ENCODE peak calls at places on chromosomes 12 and 14, in five cellular contexts. One of them, this sample, is unnamed.

GRCh38 chr12:9786726-9787339 is 26.1 kb upstream of the CD69 start:
- DNase-seq in trophoblast cell: no peak
- DNase-seq in H9: no peak
- DNase-seq in H1: no peak
- DNase-seq in neuronal stem cell: no peak
- DNase-seq in this sample: no peak

GRCh38 chr12:65487679-65488078 is 209.2 kb downstream of the MSRB3 start:
- DNase-seq in H1: no peak
- DNase-seq in trophoblast cell: no peak
- DNase-seq in H9: no peak
- DNase-seq in neuronal stem cell: no peak
- DNase-seq in this sample: no peak

GRCh38 chr12:104457746-104458644 is 1.2 kb downstream of the CHST11 start:
- DNase-seq in trophoblast cell: peak
- DNase-seq in H9: no peak
- DNase-seq in neuronal stem cell: no peak
- DNase-seq in H1: no peak
- DNase-seq in this sample: peak

GRCh38 chr12:77166711-77167110 is 101.3 kb upstream of the E2F7 start:
- DNase-seq in trophoblast cell: no peak
- DNase-seq in H9: no peak
- DNase-seq in neuronal stem cell: no peak
- DNase-seq in H1: no peak
- DNase-seq in this sample: no peak

GRCh38 chr14:49512147-49512551 is 74.0 kb downstream of the RPS29 start:
- DNase-seq in trophoblast cell: no peak
- DNase-seq in H9: no peak
- DNase-seq in neuronal stem cell: no peak
- DNase-seq in H1: no peak
- DNase-seq in this sample: no peak

GRCh38 chr12:62543741-62544140 is 77.1 kb downstream of the MON2 start:
- DNase-seq in H1: no peak
- DNase-seq in neuronal stem cell: no peak
- DNase-seq in H9: no peak
- DNase-seq in trophoblast cell: no peak
- DNase-seq in this sample: no peak

GRCh38 chr14:92683041-92683440 is 65.4 kb downstream of the LGMN start:
- DNase-seq in neuronal stem cell: no peak
- DNase-seq in H9: no peak
- DNase-seq in trophoblast cell: no peak
- DNase-seq in H1: no peak
- DNase-seq in this sample: no peak

GRCh38 chr14:80607430-80608200 is 333.9 kb downstream of the CEP128 start:
- DNase-seq in H1: no peak
- DNase-seq in H9: no peak
- DNase-seq in neuronal stem cell: no peak
- DNase-seq in trophoblast cell: peak
- DNase-seq in this sample: peak

GRCh38 chr14:62329427-62329826 is 567.2 kb downstream of the SNAPC1 start:
- DNase-seq in H1: no peak
- DNase-seq in trophoblast cell: no peak
- DNase-seq in neuronal stem cell: no peak
- DNase-seq in H9: no peak
- DNase-seq in this sample: peak

GRCh38 chr12:119115296-119115905 is 63.3 kb upstream of the HSPB8 start:
- DNase-seq in trophoblast cell: peak
- DNase-seq in H1: no peak
- DNase-seq in H9: peak
- DNase-seq in neuronal stem cell: peak
- DNase-seq in this sample: peak

GRCh38 chr12:47838286-47838931 is 18.7 kb upstream of the HDAC7 start:
- DNase-seq in H9: peak
- DNase-seq in neuronal stem cell: no peak
- DNase-seq in H1: no peak
- DNase-seq in trophoblast cell: no peak
- DNase-seq in this sample: peak

GRCh38 chr14:68546839-68547238 is 246.0 kb downstream of the ZFP36L1 start:
- DNase-seq in H9: no peak
- DNase-seq in trophoblast cell: peak
- DNase-seq in H1: no peak
- DNase-seq in neuronal stem cell: no peak
- DNase-seq in this sample: peak

GRCh38 chr12:119312904-119313303 is 21.6 kb upstream of the CCDC60 start:
- DNase-seq in H9: no peak
- DNase-seq in neuronal stem cell: no peak
- DNase-seq in H1: no peak
- DNase-seq in trophoblast cell: no peak
- DNase-seq in this sample: no peak

GRCh38 chr14:23078692-23079116 is 16.2 kb downstream of the ACIN1 start:
- DNase-seq in H9: no peak
- DNase-seq in trophoblast cell: peak
- DNase-seq in H1: no peak
- DNase-seq in neuronal stem cell: no peak
- DNase-seq in this sample: peak

GRCh38 chr12:8018666-8019581 is 13.6 kb upstream of the FOXJ2 start:
- DNase-seq in H1: peak
- DNase-seq in trophoblast cell: peak
- DNase-seq in H9: peak
- DNase-seq in neuronal stem cell: peak
- DNase-seq in this sample: peak

GRCh38 chr14:76775695-76776305 is 14.5 kb downstream of the VASH1 start:
- DNase-seq in neuronal stem cell: no peak
- DNase-seq in trophoblast cell: no peak
- DNase-seq in H9: peak
- DNase-seq in H1: no peak
- DNase-seq in this sample: no peak

GRCh38 chr12:21613931-21614330 is 9.3 kb upstream of the GYS2 start:
- DNase-seq in H1: no peak
- DNase-seq in neuronal stem cell: no peak
- DNase-seq in trophoblast cell: no peak
- DNase-seq in H9: no peak
- DNase-seq in this sample: no peak

GRCh38 chr12:67427336-67427735 is 158.2 kb downstream of the CAND1 start:
- DNase-seq in trophoblast cell: no peak
- DNase-seq in H1: no peak
- DNase-seq in neuronal stem cell: no peak
- DNase-seq in H9: no peak
- DNase-seq in this sample: no peak

GRCh38 chr12:51855586-51856428 is 7.3 kb upstream of the FIGNL2 start:
- DNase-seq in H9: peak
- DNase-seq in trophoblast cell: peak
- DNase-seq in H1: no peak
- DNase-seq in neuronal stem cell: peak
- DNase-seq in this sample: peak

GRCh38 chr12:132019891-132020290 is 70.1 kb downstream of the EP400 start:
- DNase-seq in trophoblast cell: no peak
- DNase-seq in H9: no peak
- DNase-seq in H1: no peak
- DNase-seq in neuronal stem cell: no peak
- DNase-seq in this sample: no peak

GRCh38 chr14:102508774-102509743 is 517 bp downstream of the ANKRD9 start:
- DNase-seq in H1: no peak
- DNase-seq in neuronal stem cell: no peak
- DNase-seq in H9: no peak
- DNase-seq in trophoblast cell: peak
- DNase-seq in this sample: peak

GRCh38 chr12:70258605-70259403 is 15.6 kb downstream of the CNOT2 start:
- DNase-seq in H9: no peak
- DNase-seq in trophoblast cell: no peak
- DNase-seq in H1: no peak
- DNase-seq in neuronal stem cell: no peak
- DNase-seq in this sample: no peak

GRCh38 chr12:16358896-16359295 is 11.5 kb downstream of the MGST1 start:
- DNase-seq in H1: no peak
- DNase-seq in H9: no peak
- DNase-seq in neuronal stem cell: no peak
- DNase-seq in trophoblast cell: no peak
- DNase-seq in this sample: peak

GRCh38 chr12:106311139-106311538 is 8.6 kb downstream of the TCP11L2 start:
- DNase-seq in H1: no peak
- DNase-seq in H9: no peak
- DNase-seq in trophoblast cell: no peak
- DNase-seq in neuronal stem cell: no peak
- DNase-seq in this sample: no peak

GRCh38 chr12:122072031-122072970 is 6.3 kb upstream of the MLXIP start:
- DNase-seq in H9: no peak
- DNase-seq in trophoblast cell: no peak
- DNase-seq in neuronal stem cell: no peak
- DNase-seq in H1: no peak
- DNase-seq in this sample: peak

GRCh38 chr12:112252184-112252583 is 126.8 kb downstream of the TRAFD1 start:
- DNase-seq in neuronal stem cell: no peak
- DNase-seq in trophoblast cell: no peak
- DNase-seq in H9: no peak
- DNase-seq in H1: no peak
- DNase-seq in this sample: peak

GRCh38 chr12:48996794-48997718 is 2.1 kb downstream of the DDN start:
- DNase-seq in H9: peak
- DNase-seq in neuronal stem cell: no peak
- DNase-seq in H1: no peak
- DNase-seq in trophoblast cell: peak
- DNase-seq in this sample: peak

GRCh38 chr12:121810234-121810817 is 6.5 kb downstream of the SETD1B start:
- DNase-seq in neuronal stem cell: no peak
- DNase-seq in H1: no peak
- DNase-seq in trophoblast cell: no peak
- DNase-seq in H9: no peak
- DNase-seq in this sample: no peak

DNA sequence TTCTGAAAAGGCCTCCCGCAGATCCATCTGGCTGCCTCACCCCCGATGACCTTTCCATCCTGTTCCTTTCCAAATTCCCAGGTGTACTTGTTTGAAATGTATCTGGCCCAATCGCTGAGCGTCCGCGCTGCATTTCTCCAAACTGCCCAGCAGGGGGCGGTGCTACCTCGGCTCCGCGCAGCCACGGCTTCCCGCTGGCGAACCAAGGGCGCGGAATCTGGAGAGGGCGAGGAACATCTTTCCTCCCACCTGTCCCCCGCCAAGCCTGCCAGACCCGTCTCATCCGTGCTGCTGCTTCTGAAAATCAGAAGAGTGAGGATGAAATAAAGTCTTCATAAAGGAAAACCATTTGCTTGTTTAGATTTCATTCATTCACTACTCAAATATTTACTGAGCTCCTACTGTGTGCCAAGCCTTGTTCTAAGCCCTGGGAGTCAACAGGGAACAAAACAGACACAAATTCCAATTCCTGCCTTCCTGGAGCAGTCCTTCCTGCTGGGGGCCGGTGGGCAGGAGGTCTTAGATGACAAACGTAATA is 16.8 kb upstream of the MYL2 start:
- DNase-seq in H1: peak
- DNase-seq in H9: peak
- DNase-seq in trophoblast cell: peak
- DNase-seq in neuronal stem cell: peak
- DNase-seq in this sample: peak
- H2BK12ac ChIP-seq in H1: peak
- H2BK12ac ChIP-seq in H9: no peak
- H2BK12ac ChIP-seq in trophoblast cell: no peak
- H2BK12ac ChIP-seq in neuronal stem cell: no peak
- H2BK12ac ChIP-seq in this sample: no peak

GRCh38 chr12:64362721-64363305 is 27.7 kb downstream of the C12orf56 start:
- DNase-seq in trophoblast cell: no peak
- DNase-seq in H1: no peak
- DNase-seq in H9: no peak
- DNase-seq in neuronal stem cell: no peak
- DNase-seq in this sample: no peak
- H2BK12ac ChIP-seq in trophoblast cell: no peak
- H2BK12ac ChIP-seq in H1: no peak
- H2BK12ac ChIP-seq in H9: no peak
- H2BK12ac ChIP-seq in neuronal stem cell: no peak
- H2BK12ac ChIP-seq in this sample: no peak

GRCh38 chr12:96473394-96474093 is 15.8 kb upstream of the CFAP54 start:
- DNase-seq in trophoblast cell: no peak
- DNase-seq in neuronal stem cell: no peak
- DNase-seq in H9: no peak
- DNase-seq in H1: no peak
- DNase-seq in this sample: no peak
- H2BK12ac ChIP-seq in trophoblast cell: no peak
- H2BK12ac ChIP-seq in neuronal stem cell: no peak
- H2BK12ac ChIP-seq in H9: no peak
- H2BK12ac ChIP-seq in H1: no peak
- H2BK12ac ChIP-seq in this sample: no peak

DNA sequence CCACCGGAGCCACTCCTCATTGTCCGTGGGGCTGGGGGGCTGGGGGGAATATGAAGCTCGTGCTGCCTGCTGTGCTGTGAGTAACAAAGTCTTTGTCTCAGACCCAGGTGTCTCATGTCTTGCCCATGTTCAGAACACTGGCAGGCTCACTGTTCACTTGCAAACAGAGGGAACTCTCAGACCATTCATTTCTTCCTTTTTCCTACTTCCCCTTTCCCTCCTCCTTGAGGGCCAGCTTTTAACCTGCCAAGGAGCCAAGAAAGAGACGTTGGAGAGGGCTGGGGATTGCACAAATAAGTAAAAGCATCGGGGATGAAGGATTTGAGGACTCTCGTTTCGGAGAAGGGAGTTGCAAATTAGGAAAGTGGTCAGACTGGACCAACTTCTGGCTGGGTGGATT is 21.6 kb downstream of the GPR132 start:
- DNase-seq in H9: no peak
- DNase-seq in trophoblast cell: no peak
- DNase-seq in H1: no peak
- DNase-seq in neuronal stem cell: no peak
- DNase-seq in this sample: no peak
- H2BK12ac ChIP-seq in H9: no peak
- H2BK12ac ChIP-seq in trophoblast cell: no peak
- H2BK12ac ChIP-seq in H1: no peak
- H2BK12ac ChIP-seq in neuronal stem cell: no peak
- H2BK12ac ChIP-seq in this sample: no peak

GRCh38 chr12:79367016-79367575 is 323.7 kb downstream of the PAWR start:
- DNase-seq in neuronal stem cell: no peak
- DNase-seq in trophoblast cell: peak
- DNase-seq in H1: no peak
- DNase-seq in H9: no peak
- DNase-seq in this sample: no peak

GRCh38 chr12:79371226-79371625 is 319.5 kb downstream of the PAWR start:
- DNase-seq in neuronal stem cell: no peak
- DNase-seq in H9: no peak
- DNase-seq in trophoblast cell: no peak
- DNase-seq in H1: no peak
- DNase-seq in this sample: no peak

GRCh38 chr12:79373896-79374499 is 316.8 kb downstream of the PAWR start:
- DNase-seq in H1: no peak
- DNase-seq in neuronal stem cell: no peak
- DNase-seq in H9: no peak
- DNase-seq in trophoblast cell: peak
- DNase-seq in this sample: peak

GRCh38 chr12:79366374-79366773 is 324.4 kb downstream of the PAWR start:
- DNase-seq in H9: no peak
- DNase-seq in trophoblast cell: no peak
- DNase-seq in H1: no peak
- DNase-seq in neuronal stem cell: no peak
- DNase-seq in this sample: no peak

DNA sequence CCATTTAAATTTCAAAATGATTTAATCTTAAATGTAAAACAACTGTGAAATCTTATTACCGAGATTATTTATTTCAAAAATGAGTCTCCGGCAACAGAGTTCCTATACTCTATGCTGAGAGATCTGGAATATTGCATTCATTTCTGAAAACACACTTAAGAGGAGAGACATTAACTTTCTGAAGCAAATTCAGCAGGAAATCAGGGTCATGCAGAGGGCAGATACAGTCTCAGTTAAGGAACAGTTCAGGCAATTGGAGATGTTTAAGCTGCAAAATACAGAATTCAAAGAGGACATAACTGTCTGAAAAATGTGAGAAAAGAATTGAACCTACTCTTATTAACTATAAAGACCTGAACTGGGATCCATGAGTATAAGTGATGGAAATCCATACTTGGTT is 320.7 kb downstream of the PAWR start:
- DNase-seq in H1: no peak
- DNase-seq in neuronal stem cell: no peak
- DNase-seq in H9: no peak
- DNase-seq in trophoblast cell: no peak
- DNase-seq in this sample: peak
- H2BK12ac ChIP-seq in H1: no peak
- H2BK12ac ChIP-seq in neuronal stem cell: no peak
- H2BK12ac ChIP-seq in H9: no peak
- H2BK12ac ChIP-seq in trophoblast cell: no peak
- H2BK12ac ChIP-seq in this sample: no peak